ENCODE peak calls at places on chromosomes 13 and 19, in five cellular contexts. One of them, this sample, is unnamed.

GRCh38 chr13:83733293-83733692 is 149.0 kb downstream of the SLITRK1 start:
- DNase-seq in neural progenitor cell: no peak
- DNase-seq in mucosa of descending colon: no peak
- DNase-seq in AG10803: no peak
- DNase-seq in GM13977: no peak
- DNase-seq in this sample: no peak

GRCh38 chr13:110965038-110965754 is 50.3 kb upstream of the ANKRD10 start:
- DNase-seq in GM13977: no peak
- DNase-seq in mucosa of descending colon: no peak
- DNase-seq in AG10803: no peak
- DNase-seq in neural progenitor cell: no peak
- DNase-seq in this sample: peak

GRCh38 chr19:55189424-55189823 is 9.3 kb upstream of the SYT5 start:
- DNase-seq in neural progenitor cell: no peak
- DNase-seq in GM13977: no peak
- DNase-seq in AG10803: peak
- DNase-seq in mucosa of descending colon: no peak
- DNase-seq in this sample: no peak

GRCh38 chr13:79307866-79308298 is 98.2 kb downstream of the RBM26 start:
- DNase-seq in mucosa of descending colon: no peak
- DNase-seq in GM13977: no peak
- DNase-seq in AG10803: no peak
- DNase-seq in neural progenitor cell: peak
- DNase-seq in this sample: peak

GRCh38 chr13:114035583-114036501 is 62.0 kb upstream of the C13orf46 start:
- DNase-seq in AG10803: peak
- DNase-seq in GM13977: no peak
- DNase-seq in mucosa of descending colon: no peak
- DNase-seq in neural progenitor cell: peak
- DNase-seq in this sample: no peak

GRCh38 chr13:95536629-95537241 is 15.8 kb upstream of the CLDN10 start:
- DNase-seq in AG10803: peak
- DNase-seq in mucosa of descending colon: no peak
- DNase-seq in neural progenitor cell: no peak
- DNase-seq in GM13977: no peak
- DNase-seq in this sample: no peak

GRCh38 chr13:109123971-109124370 is 494.6 kb downstream of the MYO16 start:
- DNase-seq in AG10803: no peak
- DNase-seq in neural progenitor cell: peak
- DNase-seq in GM13977: no peak
- DNase-seq in mucosa of descending colon: no peak
- DNase-seq in this sample: no peak

GRCh38 chr19:38676023-38676877 is 28.8 kb downstream of the ACTN4 start:
- DNase-seq in mucosa of descending colon: no peak
- DNase-seq in neural progenitor cell: no peak
- DNase-seq in AG10803: peak
- DNase-seq in GM13977: no peak
- DNase-seq in this sample: no peak

GRCh38 chr19:13132471-13133166 is 14.6 kb downstream of the NACC1 start:
- DNase-seq in mucosa of descending colon: no peak
- DNase-seq in neural progenitor cell: no peak
- DNase-seq in AG10803: peak
- DNase-seq in GM13977: no peak
- DNase-seq in this sample: peak

GRCh38 chr19:43798546-43799409 is 3.5 kb downstream of the LYPD5 start:
- DNase-seq in neural progenitor cell: peak
- DNase-seq in AG10803: no peak
- DNase-seq in mucosa of descending colon: peak
- DNase-seq in GM13977: no peak
- DNase-seq in this sample: peak

GRCh38 chr19:21568816-21569496 is 63.6 kb downstream of the ZNF429 start:
- DNase-seq in mucosa of descending colon: no peak
- DNase-seq in GM13977: no peak
- DNase-seq in neural progenitor cell: no peak
- DNase-seq in AG10803: peak
- DNase-seq in this sample: peak

GRCh38 chr19:51686171-51686570 is 7.0 kb upstream of the SPACA6 start:
- DNase-seq in neural progenitor cell: no peak
- DNase-seq in mucosa of descending colon: no peak
- DNase-seq in AG10803: no peak
- DNase-seq in GM13977: no peak
- DNase-seq in this sample: no peak

GRCh38 chr13:105336706-105337582 is 1198.5 kb downstream of the EFNB2 start:
- DNase-seq in AG10803: peak
- DNase-seq in mucosa of descending colon: no peak
- DNase-seq in neural progenitor cell: no peak
- DNase-seq in GM13977: no peak
- DNase-seq in this sample: no peak

GRCh38 chr13:80962855-80963254 is 621.9 kb upstream of the SPRY2 start:
- DNase-seq in mucosa of descending colon: no peak
- DNase-seq in GM13977: no peak
- DNase-seq in neural progenitor cell: no peak
- DNase-seq in AG10803: no peak
- DNase-seq in this sample: no peak

GRCh38 chr13:37345869-37346268 is 240.4 kb upstream of the CSNK1A1L start:
- DNase-seq in GM13977: no peak
- DNase-seq in neural progenitor cell: no peak
- DNase-seq in AG10803: no peak
- DNase-seq in mucosa of descending colon: no peak
- DNase-seq in this sample: no peak

GRCh38 chr13:26020536-26021290 is 31.1 kb downstream of the SHISA2 start:
- DNase-seq in mucosa of descending colon: no peak
- DNase-seq in AG10803: no peak
- DNase-seq in neural progenitor cell: no peak
- DNase-seq in GM13977: no peak
- DNase-seq in this sample: no peak

GRCh38 chr13:113584870-113585671 is 518 bp downstream of the TFDP1 start:
- DNase-seq in AG10803: no peak
- DNase-seq in neural progenitor cell: peak
- DNase-seq in mucosa of descending colon: no peak
- DNase-seq in GM13977: peak
- DNase-seq in this sample: peak

GRCh38 chr13:60091573-60091972 is 72.2 kb downstream of the DIAPH3 start:
- DNase-seq in mucosa of descending colon: no peak
- DNase-seq in AG10803: no peak
- DNase-seq in GM13977: no peak
- DNase-seq in neural progenitor cell: no peak
- DNase-seq in this sample: no peak
- TF ChIP-seq CTCF in mucosa of descending colon: no peak
- TF ChIP-seq CTCF in AG10803: no peak
- TF ChIP-seq CTCF in GM13977: no peak
- TF ChIP-seq CTCF in neural progenitor cell: no peak
- TF ChIP-seq CTCF in this sample: no peak

GRCh38 chr13:66313408-66313807 is 916.7 kb downstream of the PCDH9 start:
- DNase-seq in neural progenitor cell: no peak
- DNase-seq in AG10803: no peak
- DNase-seq in GM13977: no peak
- DNase-seq in mucosa of descending colon: no peak
- DNase-seq in this sample: no peak
- TF ChIP-seq CTCF in neural progenitor cell: no peak
- TF ChIP-seq CTCF in AG10803: no peak
- TF ChIP-seq CTCF in GM13977: no peak
- TF ChIP-seq CTCF in mucosa of descending colon: no peak
- TF ChIP-seq CTCF in this sample: no peak

GRCh38 chr13:43608400-43609137 is 178.2 kb downstream of the ENOX1 start:
- DNase-seq in mucosa of descending colon: no peak
- DNase-seq in AG10803: no peak
- DNase-seq in GM13977: no peak
- DNase-seq in neural progenitor cell: no peak
- DNase-seq in this sample: no peak

GRCh38 chr13:43611631-43612416 is 174.9 kb downstream of the ENOX1 start:
- DNase-seq in neural progenitor cell: no peak
- DNase-seq in mucosa of descending colon: no peak
- DNase-seq in AG10803: peak
- DNase-seq in GM13977: no peak
- DNase-seq in this sample: no peak

GRCh38 chr13:43614063-43614462 is 172.7 kb downstream of the ENOX1 start:
- DNase-seq in mucosa of descending colon: no peak
- DNase-seq in AG10803: no peak
- DNase-seq in neural progenitor cell: no peak
- DNase-seq in GM13977: no peak
- DNase-seq in this sample: no peak
- TF ChIP-seq CTCF in mucosa of descending colon: no peak
- TF ChIP-seq CTCF in AG10803: no peak
- TF ChIP-seq CTCF in neural progenitor cell: no peak
- TF ChIP-seq CTCF in GM13977: no peak
- TF ChIP-seq CTCF in this sample: no peak

GRCh38 chr13:52924241-52925148 is 76.1 kb upstream of the PCDH8 start:
- DNase-seq in neural progenitor cell: no peak
- DNase-seq in GM13977: no peak
- DNase-seq in AG10803: no peak
- DNase-seq in mucosa of descending colon: no peak
- DNase-seq in this sample: no peak

GRCh38 chr13:52922961-52923360 is 74.5 kb upstream of the PCDH8 start:
- DNase-seq in mucosa of descending colon: no peak
- DNase-seq in AG10803: no peak
- DNase-seq in GM13977: no peak
- DNase-seq in neural progenitor cell: no peak
- DNase-seq in this sample: no peak

GRCh38 chr13:52925775-52926285 is 77.4 kb upstream of the PCDH8 start:
- DNase-seq in neural progenitor cell: no peak
- DNase-seq in AG10803: peak
- DNase-seq in mucosa of descending colon: no peak
- DNase-seq in GM13977: no peak
- DNase-seq in this sample: no peak

GRCh38 chr13:52926971-52927370 is 78.5 kb upstream of the PCDH8 start:
- DNase-seq in AG10803: no peak
- DNase-seq in neural progenitor cell: no peak
- DNase-seq in mucosa of descending colon: no peak
- DNase-seq in GM13977: no peak
- DNase-seq in this sample: no peak

GRCh38 chr13:52925221-52925620 is 76.8 kb upstream of the PCDH8 start:
- DNase-seq in GM13977: no peak
- DNase-seq in mucosa of descending colon: no peak
- DNase-seq in neural progenitor cell: no peak
- DNase-seq in AG10803: no peak
- DNase-seq in this sample: no peak
- TF ChIP-seq CTCF in GM13977: no peak
- TF ChIP-seq CTCF in mucosa of descending colon: no peak
- TF ChIP-seq CTCF in neural progenitor cell: no peak
- TF ChIP-seq CTCF in AG10803: no peak
- TF ChIP-seq CTCF in this sample: no peak

GRCh38 chr13:20132052-20132634 is 28.7 kb downstream of the GJA3 start:
- DNase-seq in neural progenitor cell: no peak
- DNase-seq in mucosa of descending colon: no peak
- DNase-seq in AG10803: no peak
- DNase-seq in GM13977: no peak
- DNase-seq in this sample: no peak

GRCh38 chr13:20130012-20130411 is 30.8 kb downstream of the GJA3 start:
- DNase-seq in AG10803: no peak
- DNase-seq in GM13977: no peak
- DNase-seq in mucosa of descending colon: no peak
- DNase-seq in neural progenitor cell: no peak
- DNase-seq in this sample: no peak

GRCh38 chr13:20130652-20131051 is 30.2 kb downstream of the GJA3 start:
- DNase-seq in GM13977: no peak
- DNase-seq in mucosa of descending colon: no peak
- DNase-seq in AG10803: no peak
- DNase-seq in neural progenitor cell: no peak
- DNase-seq in this sample: no peak

GRCh38 chr13:20129076-20129475 is 31.8 kb downstream of the GJA3 start:
- DNase-seq in AG10803: no peak
- DNase-seq in GM13977: no peak
- DNase-seq in neural progenitor cell: no peak
- DNase-seq in mucosa of descending colon: no peak
- DNase-seq in this sample: no peak

GRCh38 chr13:20131057-20131832 is 29.6 kb downstream of the GJA3 start:
- DNase-seq in mucosa of descending colon: no peak
- DNase-seq in GM13977: no peak
- DNase-seq in neural progenitor cell: no peak
- DNase-seq in AG10803: no peak
- DNase-seq in this sample: no peak
- TF ChIP-seq CTCF in mucosa of descending colon: no peak
- TF ChIP-seq CTCF in GM13977: no peak
- TF ChIP-seq CTCF in neural progenitor cell: no peak
- TF ChIP-seq CTCF in AG10803: no peak
- TF ChIP-seq CTCF in this sample: no peak

DNA sequence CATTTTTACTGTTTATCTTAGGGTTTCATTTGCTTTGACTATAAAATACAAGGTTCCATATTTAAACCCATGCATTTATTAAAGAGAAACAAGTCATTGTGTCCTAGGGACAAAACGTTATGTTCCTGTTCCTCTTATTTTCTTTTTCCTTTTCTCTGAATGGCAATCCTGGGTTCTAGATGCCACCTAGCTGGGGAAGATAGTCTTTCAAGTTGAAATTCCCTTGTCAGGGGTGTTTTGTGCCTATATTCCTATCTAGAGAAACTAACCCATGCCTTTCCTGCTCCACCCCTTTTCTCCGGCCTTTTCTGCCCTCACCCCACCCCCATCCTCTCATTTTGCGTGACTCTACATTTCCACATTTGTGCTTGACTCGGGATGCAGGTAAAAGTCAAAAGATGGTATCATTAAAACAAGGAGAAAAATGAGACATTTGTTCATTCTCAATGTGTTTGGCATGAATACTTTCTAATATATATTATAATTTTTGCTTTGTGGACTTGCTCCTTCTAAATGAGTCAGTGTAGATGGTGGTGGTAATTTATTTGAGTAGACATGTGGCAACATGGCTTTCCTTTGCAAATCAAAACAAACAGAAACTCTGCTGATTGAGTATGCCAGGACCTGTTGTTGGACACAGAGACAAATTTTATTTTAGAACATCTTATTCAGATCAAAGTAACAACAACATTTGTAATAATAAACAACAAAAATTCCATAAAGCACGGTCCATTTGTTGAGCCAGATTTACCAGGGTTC is 26.8 kb upstream of the STARD13 start:
- DNase-seq in AG10803: peak
- DNase-seq in mucosa of descending colon: no peak
- DNase-seq in GM13977: no peak
- DNase-seq in neural progenitor cell: no peak
- DNase-seq in this sample: no peak
- TF ChIP-seq CTCF in AG10803: peak
- TF ChIP-seq CTCF in mucosa of descending colon: no peak
- TF ChIP-seq CTCF in GM13977: peak
- TF ChIP-seq CTCF in neural progenitor cell: no peak
- TF ChIP-seq CTCF in this sample: no peak

GRCh38 chr13:31044658-31045620 is 112.5 kb downstream of the TEX26 start:
- DNase-seq in neural progenitor cell: no peak
- DNase-seq in mucosa of descending colon: no peak
- DNase-seq in AG10803: no peak
- DNase-seq in GM13977: no peak
- DNase-seq in this sample: peak
- TF ChIP-seq CTCF in neural progenitor cell: no peak
- TF ChIP-seq CTCF in mucosa of descending colon: no peak
- TF ChIP-seq CTCF in AG10803: no peak
- TF ChIP-seq CTCF in GM13977: no peak
- TF ChIP-seq CTCF in this sample: peak